ENCODE peak calls at places on chromosomes 6 and 20, in five cellular contexts. One of them, this sample, is unnamed. For H3K9me3, the result is how much of the 10 kb centered on the place peaks cover.

GRCh38 chr6:113564401-113565161 is 292.6 kb upstream of the MARCKS start:
- DNase-seq in astrocyte: peak
- DNase-seq in pancreas: peak
- DNase-seq in upper lobe of right lung: peak
- DNase-seq in tibial artery: peak
- DNase-seq in this sample: peak

GRCh38 chr6:31465718-31466117 is 32.2 kb upstream of the MICB start:
- DNase-seq in astrocyte: no peak
- DNase-seq in pancreas: no peak
- DNase-seq in upper lobe of right lung: no peak
- DNase-seq in tibial artery: no peak
- DNase-seq in this sample: no peak

GRCh38 chr20:50340586-50340985 is 150.0 kb downstream of the CEBPB start:
- DNase-seq in astrocyte: no peak
- DNase-seq in pancreas: no peak
- DNase-seq in upper lobe of right lung: no peak
- DNase-seq in tibial artery: no peak
- DNase-seq in this sample: no peak

GRCh38 chr6:69105288-69105687 is 470.2 kb downstream of the ADGRB3 start:
- DNase-seq in astrocyte: no peak
- DNase-seq in pancreas: no peak
- DNase-seq in upper lobe of right lung: no peak
- DNase-seq in tibial artery: no peak
- DNase-seq in this sample: no peak

GRCh38 chr20:35369804-35370203 is 42.0 kb downstream of the UQCC1 start:
- DNase-seq in astrocyte: peak
- DNase-seq in pancreas: no peak
- DNase-seq in upper lobe of right lung: no peak
- DNase-seq in tibial artery: no peak
- DNase-seq in this sample: no peak

GRCh38 chr6:42021847-42022754 is 28.2 kb upstream of the TAF8 start:
- DNase-seq in astrocyte: no peak
- DNase-seq in pancreas: no peak
- DNase-seq in upper lobe of right lung: no peak
- DNase-seq in tibial artery: no peak
- DNase-seq in this sample: no peak

GRCh38 chr6:47135772-47136171 is 93.6 kb upstream of the ADGRF1 start:
- DNase-seq in astrocyte: peak
- DNase-seq in pancreas: no peak
- DNase-seq in upper lobe of right lung: no peak
- DNase-seq in tibial artery: no peak
- DNase-seq in this sample: no peak

GRCh38 chr6:147821266-147821665 is 312.8 kb downstream of the SAMD5 start:
- DNase-seq in astrocyte: no peak
- DNase-seq in pancreas: no peak
- DNase-seq in upper lobe of right lung: no peak
- DNase-seq in tibial artery: no peak
- DNase-seq in this sample: no peak

GRCh38 chr20:57374931-57375651 is 16.1 kb upstream of the RBM38 start:
- DNase-seq in astrocyte: no peak
- DNase-seq in pancreas: no peak
- DNase-seq in upper lobe of right lung: peak
- DNase-seq in tibial artery: peak
- DNase-seq in this sample: no peak

GRCh38 chr6:17949168-17949567 is 38.3 kb downstream of the KIF13A start:
- DNase-seq in astrocyte: no peak
- DNase-seq in pancreas: no peak
- DNase-seq in upper lobe of right lung: no peak
- DNase-seq in tibial artery: no peak
- DNase-seq in this sample: no peak

DNA sequence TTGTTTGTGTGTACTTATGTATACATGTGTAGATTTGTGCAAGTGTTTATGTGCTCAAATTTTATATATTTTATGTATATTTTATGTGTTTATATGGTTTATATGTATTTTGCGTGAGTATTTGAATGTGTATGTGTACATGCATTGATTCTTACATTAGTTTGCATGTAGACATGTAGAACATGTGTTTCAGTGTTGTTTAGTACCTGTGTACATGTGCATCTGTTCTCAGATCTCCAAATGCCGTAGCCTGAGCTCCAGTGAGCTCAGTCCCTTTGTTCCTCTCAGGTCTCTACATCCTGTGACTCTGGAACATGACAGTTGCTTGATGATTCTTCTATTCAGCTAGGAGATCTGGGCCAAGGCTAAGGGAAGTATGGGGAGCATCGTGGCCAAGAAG is 4.5 kb upstream of the DEFB119 start:
- DNase-seq in astrocyte: no peak
- DNase-seq in pancreas: no peak
- DNase-seq in upper lobe of right lung: no peak
- DNase-seq in tibial artery: no peak
- DNase-seq in this sample: no peak
- H3K9me3 ChIP-seq in astrocyte: under half
- H3K9me3 ChIP-seq in pancreas: under half
- H3K9me3 ChIP-seq in upper lobe of right lung: under half
- H3K9me3 ChIP-seq in tibial artery: under half
- H3K9me3 ChIP-seq in this sample: under half

DNA sequence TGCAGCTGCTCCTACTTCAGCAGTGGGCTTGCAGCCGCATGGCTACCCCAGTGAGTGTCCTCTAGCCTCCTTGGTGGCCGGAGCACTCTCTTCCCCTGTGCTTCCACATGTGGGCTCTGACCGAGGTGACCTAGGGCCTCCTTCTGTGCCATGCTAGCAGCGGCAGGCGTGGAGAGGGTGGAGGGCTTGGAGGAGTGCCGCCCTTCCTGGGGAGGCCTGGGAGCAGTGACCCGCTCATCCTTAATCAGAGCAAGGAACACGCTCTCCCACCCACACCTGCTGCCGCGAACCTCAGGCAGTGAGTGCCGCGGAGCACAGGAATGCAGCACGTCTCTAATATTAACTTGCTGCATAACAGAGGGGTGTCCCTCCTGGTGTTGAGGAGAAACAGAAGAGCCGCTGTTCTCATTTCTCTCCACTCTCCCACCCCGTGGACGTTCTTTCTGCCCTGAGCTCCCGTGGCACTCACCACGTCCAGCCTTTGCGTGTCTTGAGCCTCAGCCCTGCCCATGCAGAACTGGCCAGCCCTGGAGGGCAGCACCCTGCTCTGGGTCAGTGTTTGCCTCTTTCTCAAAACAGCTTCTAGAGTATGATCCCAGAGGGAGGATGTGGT is 31.9 kb downstream of the DUSP22 start:
- DNase-seq in astrocyte: no peak
- DNase-seq in pancreas: no peak
- DNase-seq in upper lobe of right lung: peak
- DNase-seq in tibial artery: no peak
- DNase-seq in this sample: no peak
- H3K9me3 ChIP-seq in astrocyte: under half
- H3K9me3 ChIP-seq in pancreas: under half
- H3K9me3 ChIP-seq in upper lobe of right lung: under half
- H3K9me3 ChIP-seq in tibial artery: under half
- H3K9me3 ChIP-seq in this sample: under half

GRCh38 chr20:59624401-59624800 is 20.1 kb downstream of the PHACTR3 start:
- DNase-seq in astrocyte: no peak
- DNase-seq in pancreas: no peak
- DNase-seq in upper lobe of right lung: no peak
- DNase-seq in tibial artery: no peak
- DNase-seq in this sample: no peak

GRCh38 chr20:59623133-59623532 is 18.8 kb downstream of the PHACTR3 start:
- DNase-seq in astrocyte: no peak
- DNase-seq in pancreas: no peak
- DNase-seq in upper lobe of right lung: no peak
- DNase-seq in tibial artery: no peak
- DNase-seq in this sample: no peak

GRCh38 chr20:59625214-59625922 is 21.0 kb downstream of the PHACTR3 start:
- DNase-seq in astrocyte: no peak
- DNase-seq in pancreas: no peak
- DNase-seq in upper lobe of right lung: no peak
- DNase-seq in tibial artery: no peak
- DNase-seq in this sample: no peak

GRCh38 chr20:59622496-59622895 is 18.2 kb downstream of the PHACTR3 start:
- DNase-seq in astrocyte: no peak
- DNase-seq in pancreas: no peak
- DNase-seq in upper lobe of right lung: no peak
- DNase-seq in tibial artery: no peak
- DNase-seq in this sample: no peak

DNA sequence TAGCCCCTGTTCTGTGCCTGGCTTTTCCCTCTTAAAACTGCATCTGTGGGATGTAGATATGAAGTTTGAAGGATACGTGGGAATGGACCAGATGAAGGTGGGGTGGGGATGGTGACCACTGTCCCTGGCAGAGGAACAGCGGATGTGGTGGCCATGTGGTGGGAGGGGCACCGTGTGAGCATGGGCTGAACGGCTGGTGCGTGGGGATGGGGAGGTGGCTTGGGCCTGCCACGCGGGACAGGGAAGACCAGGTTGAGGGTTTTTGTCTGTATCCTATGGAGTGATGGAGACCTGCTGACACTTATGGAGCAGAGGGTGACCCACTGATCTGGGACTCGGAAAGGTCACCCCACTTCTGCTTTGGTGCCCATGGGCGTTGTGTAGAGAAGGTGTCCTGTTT is 19.2 kb downstream of the PHACTR3 start:
- DNase-seq in astrocyte: no peak
- DNase-seq in pancreas: no peak
- DNase-seq in upper lobe of right lung: no peak
- DNase-seq in tibial artery: no peak
- DNase-seq in this sample: no peak
- H3K9me3 ChIP-seq in astrocyte: under half
- H3K9me3 ChIP-seq in pancreas: under half
- H3K9me3 ChIP-seq in upper lobe of right lung: under half
- H3K9me3 ChIP-seq in tibial artery: under half
- H3K9me3 ChIP-seq in this sample: under half

GRCh38 chr6:95648636-95649035 is 71.3 kb downstream of the MANEA start:
- DNase-seq in astrocyte: no peak
- DNase-seq in pancreas: no peak
- DNase-seq in upper lobe of right lung: no peak
- DNase-seq in tibial artery: no peak
- DNase-seq in this sample: no peak
- H3K9me3 ChIP-seq in astrocyte: under half
- H3K9me3 ChIP-seq in pancreas: under half
- H3K9me3 ChIP-seq in upper lobe of right lung: under half
- H3K9me3 ChIP-seq in tibial artery: under half
- H3K9me3 ChIP-seq in this sample: under half

GRCh38 chr6:40343887-40344565 is 243.1 kb downstream of the LRFN2 start:
- DNase-seq in astrocyte: no peak
- DNase-seq in pancreas: no peak
- DNase-seq in upper lobe of right lung: no peak
- DNase-seq in tibial artery: no peak
- DNase-seq in this sample: no peak

GRCh38 chr6:40343318-40343886 is 243.8 kb downstream of the LRFN2 start:
- DNase-seq in astrocyte: no peak
- DNase-seq in pancreas: no peak
- DNase-seq in upper lobe of right lung: no peak
- DNase-seq in tibial artery: no peak
- DNase-seq in this sample: no peak

GRCh38 chr6:40340957-40341356 is 246.2 kb downstream of the LRFN2 start:
- DNase-seq in astrocyte: no peak
- DNase-seq in pancreas: no peak
- DNase-seq in upper lobe of right lung: no peak
- DNase-seq in tibial artery: no peak
- DNase-seq in this sample: no peak

GRCh38 chr6:40341726-40342125 is 245.4 kb downstream of the LRFN2 start:
- DNase-seq in astrocyte: no peak
- DNase-seq in pancreas: no peak
- DNase-seq in upper lobe of right lung: no peak
- DNase-seq in tibial artery: no peak
- DNase-seq in this sample: no peak

GRCh38 chr6:40342674-40343230 is 244.4 kb downstream of the LRFN2 start:
- DNase-seq in astrocyte: no peak
- DNase-seq in pancreas: no peak
- DNase-seq in upper lobe of right lung: no peak
- DNase-seq in tibial artery: no peak
- DNase-seq in this sample: no peak
- H3K9me3 ChIP-seq in astrocyte: under half
- H3K9me3 ChIP-seq in pancreas: under half
- H3K9me3 ChIP-seq in upper lobe of right lung: under half
- H3K9me3 ChIP-seq in tibial artery: under half
- H3K9me3 ChIP-seq in this sample: under half